ENCODE peak calls at places on chromosomes 4 and X, in ten cellular contexts. One of them, this sample, is unnamed.
A peak's percentile ranks its signal among the peaks of the same experiment; 100 is the strongest.

GRCh38 chr4:127634181-127634580 is 1.4 kb downstream of the INTU start:
- DNase-seq in astrocyte of the spinal cord: peak; percentile 64
- DNase-seq in AG08395: peak; percentile 31
- DNase-seq in GM12892: no peak
- DNase-seq in RWPE2: no peak
- DNase-seq in activated T-helper 9 cell treated with anti-CD3 and anti-CD28 coated beads, Interleukin-2, amount 50 U/mL, for 16 hours: no peak
- DNase-seq in iris pigment epithelial cell: peak; percentile 95
- DNase-seq in GM19239: no peak
- DNase-seq in fibroblast of lung: peak; percentile 87
- DNase-seq in T-cell: no peak
- DNase-seq in this sample: no peak

GRCh38 chr4:82680834-82681233 is 117.8 kb downstream of the SCD5 start:
- DNase-seq in AG08395: no peak
- DNase-seq in fibroblast of lung: no peak
- DNase-seq in T-cell: no peak
- DNase-seq in astrocyte of the spinal cord: peak; percentile 38
- DNase-seq in RWPE2: no peak
- DNase-seq in GM19239: no peak
- DNase-seq in activated T-helper 9 cell treated with anti-CD3 and anti-CD28 coated beads, Interleukin-2, amount 50 U/mL, for 16 hours: no peak
- DNase-seq in GM12892: no peak
- DNase-seq in iris pigment epithelial cell: peak; percentile 15
- DNase-seq in this sample: no peak

GRCh38 chrX:41761169-41761568 is 37.2 kb downstream of the GPR82 start:
- DNase-seq in RWPE2: no peak
- DNase-seq in GM12892: no peak
- DNase-seq in T-cell: no peak
- DNase-seq in activated T-helper 9 cell treated with anti-CD3 and anti-CD28 coated beads, Interleukin-2, amount 50 U/mL, for 16 hours: no peak
- DNase-seq in iris pigment epithelial cell: no peak
- DNase-seq in fibroblast of lung: no peak
- DNase-seq in astrocyte of the spinal cord: no peak
- DNase-seq in GM19239: no peak
- DNase-seq in AG08395: no peak
- DNase-seq in this sample: no peak

GRCh38 chr4:48902266-48902665 is 4.3 kb downstream of the OCIAD2 start:
- DNase-seq in T-cell: no peak
- DNase-seq in GM19239: no peak
- DNase-seq in activated T-helper 9 cell treated with anti-CD3 and anti-CD28 coated beads, Interleukin-2, amount 50 U/mL, for 16 hours: no peak
- DNase-seq in astrocyte of the spinal cord: no peak
- DNase-seq in iris pigment epithelial cell: peak; percentile 42
- DNase-seq in fibroblast of lung: peak; percentile 38
- DNase-seq in RWPE2: no peak
- DNase-seq in GM12892: no peak
- DNase-seq in AG08395: peak; percentile 15
- DNase-seq in this sample: no peak

GRCh38 chr4:171765514-171765913 is 47.7 kb upstream of the GALNTL6 start:
- DNase-seq in T-cell: no peak
- DNase-seq in astrocyte of the spinal cord: no peak
- DNase-seq in iris pigment epithelial cell: no peak
- DNase-seq in fibroblast of lung: no peak
- DNase-seq in GM12892: no peak
- DNase-seq in activated T-helper 9 cell treated with anti-CD3 and anti-CD28 coated beads, Interleukin-2, amount 50 U/mL, for 16 hours: no peak
- DNase-seq in GM19239: no peak
- DNase-seq in AG08395: no peak
- DNase-seq in RWPE2: no peak
- DNase-seq in this sample: no peak

GRCh38 chr4:8274772-8275241 is 5.3 kb downstream of the HTRA3 start:
- DNase-seq in astrocyte of the spinal cord: peak; percentile 93
- DNase-seq in RWPE2: no peak
- DNase-seq in fibroblast of lung: peak; percentile 90
- DNase-seq in activated T-helper 9 cell treated with anti-CD3 and anti-CD28 coated beads, Interleukin-2, amount 50 U/mL, for 16 hours: no peak
- DNase-seq in iris pigment epithelial cell: peak; percentile 80
- DNase-seq in AG08395: peak; percentile 94
- DNase-seq in GM12892: no peak
- DNase-seq in T-cell: no peak
- DNase-seq in GM19239: no peak
- DNase-seq in this sample: no peak

GRCh38 chr4:88497859-88498409 is 25.6 kb downstream of the PYURF start:
- DNase-seq in GM12892: no peak
- DNase-seq in T-cell: no peak
- DNase-seq in fibroblast of lung: no peak
- DNase-seq in RWPE2: no peak
- DNase-seq in GM19239: no peak
- DNase-seq in iris pigment epithelial cell: no peak
- DNase-seq in astrocyte of the spinal cord: no peak
- DNase-seq in activated T-helper 9 cell treated with anti-CD3 and anti-CD28 coated beads, Interleukin-2, amount 50 U/mL, for 16 hours: no peak
- DNase-seq in AG08395: no peak
- DNase-seq in this sample: no peak

GRCh38 chrX:637660-638481 is 7.3 kb downstream of the SHOX start:
- DNase-seq in GM12892: no peak
- DNase-seq in fibroblast of lung: no peak
- DNase-seq in GM19239: no peak
- DNase-seq in astrocyte of the spinal cord: no peak
- DNase-seq in T-cell: no peak
- DNase-seq in RWPE2: no peak
- DNase-seq in iris pigment epithelial cell: no peak
- DNase-seq in activated T-helper 9 cell treated with anti-CD3 and anti-CD28 coated beads, Interleukin-2, amount 50 U/mL, for 16 hours: no peak
- DNase-seq in AG08395: no peak
- DNase-seq in this sample: no peak

GRCh38 chrX:121455890-121456289 is 408.5 kb downstream of the GLUD2 start:
- DNase-seq in GM12892: no peak
- DNase-seq in GM19239: no peak
- DNase-seq in AG08395: no peak
- DNase-seq in astrocyte of the spinal cord: no peak
- DNase-seq in activated T-helper 9 cell treated with anti-CD3 and anti-CD28 coated beads, Interleukin-2, amount 50 U/mL, for 16 hours: no peak
- DNase-seq in iris pigment epithelial cell: no peak
- DNase-seq in RWPE2: no peak
- DNase-seq in fibroblast of lung: no peak
- DNase-seq in T-cell: no peak
- DNase-seq in this sample: no peak

GRCh38 chrX:151031365-151031975 is 48.3 kb downstream of the HMGB3 start:
- DNase-seq in GM12892: no peak
- DNase-seq in AG08395: no peak
- DNase-seq in T-cell: no peak
- DNase-seq in activated T-helper 9 cell treated with anti-CD3 and anti-CD28 coated beads, Interleukin-2, amount 50 U/mL, for 16 hours: no peak
- DNase-seq in RWPE2: no peak
- DNase-seq in iris pigment epithelial cell: no peak
- DNase-seq in astrocyte of the spinal cord: no peak
- DNase-seq in fibroblast of lung: no peak
- DNase-seq in GM19239: no peak
- DNase-seq in this sample: no peak

GRCh38 chr4:39320381-39321115 is 45.6 kb downstream of the RFC1 start:
- DNase-seq in fibroblast of lung: peak; percentile 60
- DNase-seq in AG08395: no peak
- DNase-seq in T-cell: no peak
- DNase-seq in activated T-helper 9 cell treated with anti-CD3 and anti-CD28 coated beads, Interleukin-2, amount 50 U/mL, for 16 hours: no peak
- DNase-seq in RWPE2: no peak
- DNase-seq in iris pigment epithelial cell: peak; percentile 65
- DNase-seq in astrocyte of the spinal cord: peak; percentile 72
- DNase-seq in GM19239: no peak
- DNase-seq in GM12892: no peak
- DNase-seq in this sample: no peak

GRCh38 chr4:101761405-101761804 is 29.1 kb upstream of the BANK1 start:
- DNase-seq in fibroblast of lung: no peak
- DNase-seq in astrocyte of the spinal cord: no peak
- DNase-seq in GM19239: no peak
- DNase-seq in RWPE2: no peak
- DNase-seq in AG08395: no peak
- DNase-seq in T-cell: no peak
- DNase-seq in activated T-helper 9 cell treated with anti-CD3 and anti-CD28 coated beads, Interleukin-2, amount 50 U/mL, for 16 hours: no peak
- DNase-seq in GM12892: no peak
- DNase-seq in iris pigment epithelial cell: no peak
- DNase-seq in this sample: no peak

GRCh38 chr4:76764251-76764650 is 133.7 kb downstream of the SOWAHB start:
- DNase-seq in fibroblast of lung: peak; percentile 90
- DNase-seq in AG08395: peak; percentile 62
- DNase-seq in activated T-helper 9 cell treated with anti-CD3 and anti-CD28 coated beads, Interleukin-2, amount 50 U/mL, for 16 hours: no peak
- DNase-seq in T-cell: no peak
- DNase-seq in GM12892: no peak
- DNase-seq in astrocyte of the spinal cord: peak; percentile 70
- DNase-seq in iris pigment epithelial cell: peak; percentile 51
- DNase-seq in RWPE2: no peak
- DNase-seq in GM19239: no peak
- DNase-seq in this sample: no peak

GRCh38 chr4:98682719-98683118 is 24.3 kb upstream of the TSPAN5 start:
- DNase-seq in RWPE2: no peak
- DNase-seq in T-cell: no peak
- DNase-seq in GM12892: no peak
- DNase-seq in iris pigment epithelial cell: peak; percentile 71
- DNase-seq in fibroblast of lung: peak; percentile 73
- DNase-seq in GM19239: no peak
- DNase-seq in activated T-helper 9 cell treated with anti-CD3 and anti-CD28 coated beads, Interleukin-2, amount 50 U/mL, for 16 hours: no peak
- DNase-seq in astrocyte of the spinal cord: peak; percentile 10
- DNase-seq in AG08395: peak; percentile 50
- DNase-seq in this sample: no peak

GRCh38 chr4:24642941-24643628 is 58.7 kb upstream of the DHX15 start:
- DNase-seq in iris pigment epithelial cell: peak; percentile 50
- DNase-seq in astrocyte of the spinal cord: peak; percentile 54
- DNase-seq in RWPE2: no peak
- DNase-seq in GM12892: no peak
- DNase-seq in activated T-helper 9 cell treated with anti-CD3 and anti-CD28 coated beads, Interleukin-2, amount 50 U/mL, for 16 hours: no peak
- DNase-seq in fibroblast of lung: peak; percentile 90
- DNase-seq in T-cell: no peak
- DNase-seq in AG08395: peak; percentile 49
- DNase-seq in GM19239: no peak
- DNase-seq in this sample: no peak

GRCh38 chr4:168832746-168833575 is 177.1 kb downstream of the CBR4 start:
- DNase-seq in astrocyte of the spinal cord: peak; percentile 45
- DNase-seq in activated T-helper 9 cell treated with anti-CD3 and anti-CD28 coated beads, Interleukin-2, amount 50 U/mL, for 16 hours: no peak
- DNase-seq in AG08395: peak; percentile 40
- DNase-seq in RWPE2: no peak
- DNase-seq in T-cell: no peak
- DNase-seq in GM19239: no peak
- DNase-seq in fibroblast of lung: peak; percentile 46
- DNase-seq in GM12892: no peak
- DNase-seq in iris pigment epithelial cell: no peak
- DNase-seq in this sample: no peak

GRCh38 chr4:38677466-38677865 is 13.5 kb downstream of the KLF3 start:
- DNase-seq in fibroblast of lung: no peak
- DNase-seq in astrocyte of the spinal cord: no peak
- DNase-seq in T-cell: no peak
- DNase-seq in iris pigment epithelial cell: no peak
- DNase-seq in RWPE2: no peak
- DNase-seq in activated T-helper 9 cell treated with anti-CD3 and anti-CD28 coated beads, Interleukin-2, amount 50 U/mL, for 16 hours: no peak
- DNase-seq in AG08395: no peak
- DNase-seq in GM12892: no peak
- DNase-seq in GM19239: no peak
- DNase-seq in this sample: no peak

GRCh38 chrX:19616959-19617358 is 101.7 kb upstream of the MAP3K15 start:
- DNase-seq in T-cell: no peak
- DNase-seq in GM12892: no peak
- DNase-seq in iris pigment epithelial cell: no peak
- DNase-seq in GM19239: no peak
- DNase-seq in RWPE2: no peak
- DNase-seq in fibroblast of lung: peak; percentile 21
- DNase-seq in activated T-helper 9 cell treated with anti-CD3 and anti-CD28 coated beads, Interleukin-2, amount 50 U/mL, for 16 hours: no peak
- DNase-seq in AG08395: peak; percentile 22
- DNase-seq in astrocyte of the spinal cord: no peak
- DNase-seq in this sample: no peak

GRCh38 chr4:75289843-75290616 is 224.2 kb downstream of the RCHY1 start:
- DNase-seq in AG08395: no peak
- DNase-seq in GM19239: no peak
- DNase-seq in activated T-helper 9 cell treated with anti-CD3 and anti-CD28 coated beads, Interleukin-2, amount 50 U/mL, for 16 hours: no peak
- DNase-seq in T-cell: no peak
- DNase-seq in fibroblast of lung: no peak
- DNase-seq in astrocyte of the spinal cord: no peak
- DNase-seq in GM12892: peak; percentile 1
- DNase-seq in RWPE2: no peak
- DNase-seq in iris pigment epithelial cell: peak; percentile 24
- DNase-seq in this sample: peak; percentile 55

GRCh38 chr4:7192252-7193039 is at the start of gene SORCS2:
- DNase-seq in T-cell: peak; percentile 29
- DNase-seq in astrocyte of the spinal cord: peak; percentile 36
- DNase-seq in activated T-helper 9 cell treated with anti-CD3 and anti-CD28 coated beads, Interleukin-2, amount 50 U/mL, for 16 hours: peak; percentile 19
- DNase-seq in fibroblast of lung: peak; percentile 53
- DNase-seq in GM12892: peak; percentile 74
- DNase-seq in iris pigment epithelial cell: peak; percentile 50
- DNase-seq in RWPE2: no peak
- DNase-seq in AG08395: peak; percentile 79
- DNase-seq in GM19239: peak; percentile 82
- DNase-seq in this sample: peak; percentile 34

This sample was measured in NAMALWA.